ENCODE peak calls at places on chromosomes 7 and 10, in eight cellular contexts. A is EL; P is activated naive CD8-positive, alpha-beta T cell treated with anti-CD3 and anti-CD28 coated beads, Interleukin-2, amount 50 U/mL, for 16 hours; F is cardiac muscle cell; T is SW 1271; Y is fibroblast of the conjunctiva; Q is activated T-cell treated with anti-CD3 and anti-CD28 coated beads, Interleukin-2, amount 50 U/mL, for 48 hours; G is glutamatergic neuron. N is an unnamed sample.

GRCh38 chr10:13536674-13537366 is 8.0 kb upstream of the BEND7 start:
- DNase-seq in Q (peak; percentile 45), T (peak; percentile 34), Y (no peak), G (peak; percentile 82), F (peak; percentile 57), A (peak; percentile 59), P (no peak), N (peak; percentile 44)

GRCh38 chr10:76333331-76333730 is 901.9 kb downstream of the LRMDA start:
- DNase-seq in F (no peak), G (no peak), Q (no peak), A (no peak), P (no peak), Y (no peak), T (no peak), N (no peak)

GRCh38 chr7:43785425-43785824 is 26.9 kb downstream of the BLVRA start:
- DNase-seq in P (no peak), Y (peak; percentile 81), A (peak; percentile 85), F (peak; percentile 95), Q (no peak), G (no peak), T (no peak), N (no peak)

GRCh38 chr10:97542169-97543024 is 30.2 kb upstream of the ANKRD2 start:
- DNase-seq in G (no peak), Q (peak; percentile 70), T (peak; percentile 77), P (no peak), Y (peak; percentile 96), A (peak; percentile 92), F (peak; percentile 98), N (peak; percentile 61)

GRCh38 chr10:131882151-131882550 is 18.7 kb upstream of the PPP2R2D start:
- DNase-seq in F (no peak), Q (no peak), P (no peak), A (no peak), Y (no peak), T (no peak), G (no peak), N (no peak)

GRCh38 chr10:22231260-22231659 is 13.4 kb upstream of the EBLN1 start:
- DNase-seq in F (no peak), G (no peak), Y (no peak), P (no peak), Q (no peak), T (no peak), A (no peak), N (no peak)

GRCh38 chr7:98618786-98619185 is 1.7 kb downstream of the NPTX2 start:
- DNase-seq in T (no peak), F (no peak), P (no peak), Y (no peak), G (no peak), Q (no peak), A (no peak), N (no peak)

GRCh38 chr10:101760510-101760909 is 15.4 kb downstream of the FGF8 start:
- DNase-seq in T (no peak), Q (no peak), P (no peak), G (no peak), Y (no peak), A (no peak), F (no peak), N (no peak)

GRCh38 chr10:115004236-115004862 is 66.4 kb downstream of the TRUB1 start:
- DNase-seq in G (no peak), F (no peak), Y (no peak), Q (no peak), P (no peak), T (no peak), A (no peak), N (no peak)

GRCh38 chr10:14185501-14186045 is 145.2 kb downstream of the FRMD4A start:
- DNase-seq in T (no peak), Q (peak; percentile 78), P (no peak), A (peak; percentile 82), G (peak; percentile 24), F (peak; percentile 78), Y (peak; percentile 23), N (peak; percentile 65)

GRCh38 chr7:26865094-26865388 is 651 bp upstream of the SKAP2 start:
- DNase-seq in Q (no peak), Y (no peak), P (no peak), G (peak; percentile 58), F (no peak), A (no peak), T (no peak), N (no peak)